ENCODE peak calls at places on chromosome 18, in seven cellular contexts. A is HCT116, L is K562, N is Panc1, V is H1, I is SK-N-SH, R is GM12878. O is an unnamed sample.

GRCh38 chr18:24868760-24869237 is 408.4 kb downstream of the HRH4 start:
- DNase-seq in N (peak), R (no peak), V (no peak), A (no peak), I (no peak), L (no peak), O (no peak)

GRCh38 chr18:5842653-5843052 is 52.7 kb downstream of the TMEM200C start:
- DNase-seq in I (no peak), V (no peak), N (no peak), R (no peak), A (no peak), L (no peak), O (peak)

GRCh38 chr18:62900132-62900883 is 185.0 kb downstream of the PHLPP1 start:
- DNase-seq in A (no peak), I (no peak), L (no peak), N (no peak), V (no peak), R (no peak), O (no peak)

GRCh38 chr18:77151791-77152517 is 19.4 kb upstream of the MBP start:
- DNase-seq in N (no peak), L (no peak), I (no peak), R (no peak), A (no peak), V (no peak), O (no peak)

GRCh38 chr18:77547757-77548156 is 298.1 kb downstream of the GALR1 start:
- DNase-seq in A (no peak), R (no peak), L (no peak), V (no peak), I (no peak), N (no peak), O (no peak)

GRCh38 chr18:34875150-34875549 is 165.1 kb downstream of the DTNA start:
- DNase-seq in N (no peak), V (no peak), A (no peak), R (no peak), I (no peak), L (no peak), O (no peak)

GRCh38 chr18:48816554-48816953 is 134.2 kb downstream of the SMAD7 start:
- DNase-seq in A (no peak), L (no peak), R (no peak), I (no peak), V (no peak), N (no peak), O (no peak)

GRCh38 chr18:73879328-73879727 is 268.3 kb downstream of the FBXO15 start:
- DNase-seq in V (no peak), A (no peak), R (no peak), N (no peak), I (no peak), L (no peak), O (no peak)

GRCh38 chr18:63097198-63097597 is 222.4 kb downstream of the BCL2 start:
- DNase-seq in I (no peak), R (no peak), V (no peak), A (no peak), N (no peak), L (no peak), O (no peak)

GRCh38 chr18:78527984-78528383 is 451.6 kb upstream of the SALL3 start:
- DNase-seq in L (no peak), A (no peak), R (no peak), I (no peak), V (no peak), N (no peak), O (no peak)

GRCh38 chr18:23887035-23887434 is 127.5 kb upstream of the TTC39C start:
- DNase-seq in A (no peak), I (no peak), N (no peak), V (no peak), L (no peak), R (no peak), O (no peak)

GRCh38 chr18:45777393-45777792 is 48.1 kb upstream of the SIGLEC15 start:
- DNase-seq in N (no peak), V (no peak), A (no peak), I (no peak), L (no peak), R (no peak), O (no peak)

GRCh38 chr18:11324510-11324909 is 175.1 kb upstream of the PIEZO2 start:
- DNase-seq in R (no peak), I (no peak), V (no peak), N (no peak), A (no peak), L (no peak), O (no peak)

GRCh38 chr18:12293831-12294230 is 14.2 kb upstream of the TUBB6 start:
- DNase-seq in R (no peak), I (no peak), V (no peak), A (no peak), L (no peak), N (no peak), O (no peak)

GRCh38 chr18:48222118-48222517 is 187.1 kb downstream of the ZBTB7C start:
- DNase-seq in L (peak), A (no peak), I (peak), R (peak), N (no peak), V (no peak), O (peak)

GRCh38 chr18:63261029-63261428 is 58.5 kb downstream of the BCL2 start:
- DNase-seq in R (no peak), A (no peak), L (no peak), N (no peak), V (no peak), I (no peak), O (no peak)

GRCh38 chr18:45997689-45998088 is 30.6 kb upstream of the EPG5 start:
- DNase-seq in L (no peak), V (no peak), N (no peak), I (no peak), R (no peak), A (no peak), O (no peak)

GRCh38 chr18:37065221-37065620 is 236.3 kb downstream of the KIAA1328 start:
- DNase-seq in I (no peak), N (no peak), R (no peak), L (no peak), A (no peak), V (no peak), O (no peak)

GRCh38 chr18:48032876-48033769 is 102.7 kb upstream of the SMAD2 start:
- DNase-seq in I (no peak), L (no peak), N (no peak), V (no peak), A (no peak), R (no peak), O (no peak)

DNA sequence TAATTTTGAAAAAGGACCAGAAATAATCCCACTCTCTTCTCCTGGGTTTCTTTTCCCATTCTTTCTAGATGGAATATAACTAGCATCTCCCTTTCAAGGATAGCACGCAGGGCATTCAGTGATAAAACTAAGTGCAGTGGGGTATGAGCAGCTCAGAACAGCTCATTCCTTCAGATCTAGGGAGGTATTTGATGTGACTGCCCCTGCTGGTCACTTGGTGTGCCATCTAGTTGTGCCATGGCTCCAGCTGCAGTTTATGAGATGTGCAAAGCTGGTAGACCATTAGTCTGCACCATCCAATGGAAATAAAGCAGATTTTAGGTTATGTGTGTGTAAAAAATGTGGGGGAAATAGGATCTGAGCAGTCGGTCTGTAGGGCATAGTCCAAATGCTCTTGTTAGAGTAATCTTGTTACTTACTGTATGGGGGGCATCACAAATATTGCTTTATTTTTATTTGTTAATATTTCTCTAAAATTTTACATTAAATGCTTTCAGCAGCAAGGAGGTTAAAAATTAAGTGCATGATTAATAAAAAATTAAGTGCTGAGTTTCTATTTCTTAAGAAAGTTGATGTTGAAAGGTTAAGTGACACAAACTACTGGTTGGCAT is 38.9 kb downstream of the CTAGE1 start:
- DNase-seq in I (peak), L (peak), N (no peak), R (no peak), A (peak), V (no peak), O (peak)
- TF ChIP-seq SIN3A in I (no peak), L (no peak), N (no peak), R (no peak), A (no peak), V (no peak), O (no peak)

GRCh38 chr18:50791599-50792438 is 28.0 kb downstream of the MRO start:
- DNase-seq in R (no peak), A (no peak), L (no peak), N (no peak), V (no peak), I (no peak), O (no peak)
- TF ChIP-seq SIN3A in R (no peak), A (no peak), L (no peak), N (no peak), V (no peak), I (no peak), O (no peak)

DNA sequence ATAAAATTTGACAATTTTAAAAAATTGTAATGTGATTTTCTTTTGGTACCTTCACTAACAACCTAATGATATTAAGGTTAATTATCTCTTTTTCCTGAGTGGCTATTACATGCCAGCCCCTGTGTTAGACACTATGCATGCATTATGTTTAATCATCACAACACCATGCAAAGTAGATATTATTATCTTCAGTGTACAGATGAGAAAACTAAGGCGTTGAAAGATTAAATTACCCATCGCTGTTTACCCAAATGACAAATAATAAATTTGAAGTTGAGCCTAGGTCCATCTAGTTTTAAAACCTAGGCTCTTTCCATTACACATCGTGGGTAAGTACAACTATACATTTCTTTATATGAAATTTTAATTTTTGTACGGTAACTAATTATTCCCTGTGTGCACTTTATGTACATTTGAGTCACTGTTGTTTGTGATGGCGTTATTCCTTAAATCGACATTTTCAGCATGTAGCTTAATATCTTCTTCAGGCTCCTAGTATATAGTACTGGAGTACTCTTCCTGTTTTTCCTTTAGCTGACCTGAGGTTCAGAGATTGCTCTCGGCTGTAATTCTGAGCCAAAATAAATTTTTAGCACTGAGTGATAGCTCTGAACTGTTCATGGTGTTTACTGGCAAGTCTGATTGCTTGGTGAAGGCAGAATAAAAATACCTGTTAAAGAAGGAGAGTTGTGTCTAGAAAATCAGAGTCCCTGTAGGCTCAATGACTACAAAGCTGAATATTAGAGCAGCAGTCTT is 13.9 kb upstream of the MBD2 start:
- DNase-seq in I (no peak), N (no peak), R (no peak), A (no peak), L (no peak), V (no peak), O (no peak)
- TF ChIP-seq SIN3A in I (no peak), N (no peak), R (no peak), A (no peak), L (no peak), V (no peak), O (no peak)

GRCh38 chr18:25974630-25975077 is 115.8 kb downstream of the SS18 start:
- DNase-seq in R (no peak), V (no peak), L (peak), I (no peak), N (no peak), A (no peak), O (no peak)
- TF ChIP-seq SIN3A in R (no peak), V (no peak), L (no peak), I (no peak), N (no peak), A (no peak), O (no peak)

O was measured in HepG2.